ENCODE peak calls at places on chromosome 19, in six cellular contexts. W is heart right ventricle; Y is CD4-positive, CD25-positive, alpha-beta regulatory T cell; L is ovary; N is SK-N-SH; I is PC-9. R is an unnamed sample.

GRCh38 chr19:42132851-42133528 is 744 bp upstream of the POU2F2 start:
- DNase-seq in L (peak; percentile 56), Y (peak; percentile 78), I (no peak), N (peak; percentile 96), W (peak; percentile 32), R (peak; percentile 69)

GRCh38 chr19:43704002-43704705 is 11.7 kb upstream of the IRGC start:
- DNase-seq in I (no peak), Y (no peak), L (no peak), W (no peak), N (no peak), R (no peak)

GRCh38 chr19:56132316-56132822 is 8.7 kb upstream of the ZNF444 start:
- DNase-seq in N (no peak), L (no peak), Y (no peak), W (peak; percentile 45), I (peak; percentile 22), R (no peak)

GRCh38 chr19:4831351-4832340 is at the start of gene TICAM1:
- DNase-seq in Y (peak; percentile 84), I (peak; percentile 38), L (peak; percentile 66), W (peak; percentile 77), N (peak; percentile 88), R (peak; percentile 40)

GRCh38 chr19:8108560-8109445 is 40.6 kb downstream of the FBN3 start:
- DNase-seq in W (no peak), L (no peak), Y (no peak), N (no peak), I (no peak), R (no peak)

GRCh38 chr19:43524922-43525835 is 1.8 kb downstream of the ETHE1 start:
- DNase-seq in L (peak; percentile 57), N (no peak), I (peak; percentile 80), W (peak; percentile 25), Y (no peak), R (no peak)

GRCh38 chr19:54481326-54481930 is 8.3 kb upstream of the CDC42EP5 start:
- DNase-seq in L (peak; percentile 29), W (peak; percentile 27), Y (peak; percentile 30), I (peak; percentile 32), N (peak; percentile 65), R (peak; percentile 49)

GRCh38 chr19:47663435-47663910 is 49.7 kb upstream of the EHD2 start:
- DNase-seq in W (no peak), L (no peak), Y (no peak), I (peak; percentile 99), N (no peak), R (no peak)

GRCh38 chr19:50842130-50842529 is 8.8 kb upstream of the KLK15 start:
- DNase-seq in N (no peak), L (no peak), W (no peak), I (no peak), Y (no peak), R (no peak)

GRCh38 chr19:7506385-7507328 is 9.2 kb upstream of the ZNF358 start:
- DNase-seq in I (peak; percentile 98), N (peak; percentile 81), Y (peak; percentile 23), W (peak; percentile 60), L (no peak), R (peak; percentile 98)

GRCh38 chr19:5293607-5294089 is 47.0 kb downstream of the PTPRS start:
- DNase-seq in N (peak; percentile 94), W (no peak), I (no peak), L (peak; percentile 56), Y (no peak), R (peak; percentile 83)

GRCh38 chr19:52600639-52601024 is 30.5 kb downstream of the ZNF701 start:
- DNase-seq in Y (no peak), I (no peak), N (no peak), L (no peak), W (no peak), R (no peak)

GRCh38 chr19:16207490-16208025 is 9.8 kb downstream of the AP1M1 start:
- DNase-seq in Y (no peak), I (no peak), N (no peak), L (no peak), W (no peak), R (no peak)

GRCh38 chr19:4889034-4889825 is 13.5 kb downstream of the ARRDC5 start:
- DNase-seq in I (peak; percentile 52), N (no peak), Y (no peak), W (no peak), L (no peak), R (no peak)

DNA sequence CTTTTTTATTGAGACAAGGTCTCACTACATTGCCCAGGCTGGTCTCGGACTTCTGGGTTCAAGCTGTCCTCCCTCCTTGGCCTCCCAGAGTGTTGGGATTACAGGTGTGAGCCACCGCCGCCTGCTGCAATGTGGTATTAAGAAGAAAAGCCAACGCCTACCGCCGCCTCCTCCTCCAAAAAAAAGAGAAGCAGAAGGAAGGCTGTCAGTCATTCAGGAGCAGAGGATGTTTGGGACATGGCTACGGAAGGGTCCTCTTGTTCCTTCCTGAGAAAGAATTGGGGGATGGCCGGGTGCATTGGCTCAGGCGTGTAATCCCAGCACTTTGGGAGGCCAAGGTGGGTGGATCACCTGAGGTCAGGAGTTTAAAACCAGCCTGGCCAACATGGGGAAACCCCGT is 1.2 kb downstream of the PPP1R37 start:
- DNase-seq in W (no peak), N (no peak), I (no peak), L (no peak), Y (no peak), R (no peak)
- H3K4me1 ChIP-seq in W (peaks cover 66% of the 10 kb centered on the region), N (peaks cover 34% of the 10 kb centered on the region), I (peaks cover 25% of the 10 kb centered on the region), L (peaks cover 36% of the 10 kb centered on the region), Y (peaks cover 30% of the 10 kb centered on the region), R (peaks cover 16% of the 10 kb centered on the region)

DNA sequence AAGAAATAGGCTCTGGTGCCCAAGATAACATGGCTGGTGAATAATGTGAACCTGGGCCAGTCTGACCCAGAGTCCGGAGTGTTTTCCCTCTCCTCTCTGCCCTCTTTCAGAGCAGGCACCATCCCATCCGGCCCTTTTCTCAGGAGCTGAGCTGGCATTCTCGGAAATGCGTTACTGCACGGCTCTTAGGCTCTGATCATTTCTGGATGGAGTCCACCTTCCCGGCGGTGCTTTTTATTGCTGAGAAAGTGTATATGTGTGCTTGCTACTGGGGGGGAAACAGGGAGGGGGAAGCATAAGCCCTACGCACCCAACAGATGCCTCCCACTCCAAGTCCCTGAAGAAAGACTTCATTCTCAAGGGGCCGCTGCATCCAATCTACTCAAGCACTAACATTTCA is 6.6 kb downstream of the CACNA1A start:
- DNase-seq in N (no peak), I (no peak), L (no peak), W (no peak), Y (no peak), R (no peak)
- H3K27me3 ChIP-seq in N (peaks cover 66% of the 10 kb centered on the region), I (peaks cover 73% of the 10 kb centered on the region), L (no peaks in the 10 kb centered on the region), W (peaks cover 51% of the 10 kb centered on the region), Y (no peaks in the 10 kb centered on the region), R (peaks cover 34% of the 10 kb centered on the region)

GRCh38 chr19:1286859-1287621 is 1.4 kb downstream of the EFNA2 start:
- DNase-seq in Y (no peak), L (no peak), W (no peak), N (peak; percentile 90), I (no peak), R (no peak)
- H3K4me1 ChIP-seq in Y (peaks cover 5% of the 10 kb centered on the region), L (no peaks in the 10 kb centered on the region), W (peaks cover 14% of the 10 kb centered on the region), N (peaks cover 8% of the 10 kb centered on the region), I (no peaks in the 10 kb centered on the region), R (no peaks in the 10 kb centered on the region)

GRCh38 chr19:10290876-10291553 is 1.3 kb downstream of the ICAM5 start:
- DNase-seq in W (no peak), N (peak; percentile 70), L (peak; percentile 51), I (no peak), Y (peak; percentile 53), R (no peak)
- H3K27me3 ChIP-seq in W (peaks cover 90% of the 10 kb centered on the region), N (no peaks in the 10 kb centered on the region), L (peaks cover 6% of the 10 kb centered on the region), I (no peaks in the 10 kb centered on the region), Y (peaks cover 8% of the 10 kb centered on the region), R (peaks cover 86% of the 10 kb centered on the region)

DNA sequence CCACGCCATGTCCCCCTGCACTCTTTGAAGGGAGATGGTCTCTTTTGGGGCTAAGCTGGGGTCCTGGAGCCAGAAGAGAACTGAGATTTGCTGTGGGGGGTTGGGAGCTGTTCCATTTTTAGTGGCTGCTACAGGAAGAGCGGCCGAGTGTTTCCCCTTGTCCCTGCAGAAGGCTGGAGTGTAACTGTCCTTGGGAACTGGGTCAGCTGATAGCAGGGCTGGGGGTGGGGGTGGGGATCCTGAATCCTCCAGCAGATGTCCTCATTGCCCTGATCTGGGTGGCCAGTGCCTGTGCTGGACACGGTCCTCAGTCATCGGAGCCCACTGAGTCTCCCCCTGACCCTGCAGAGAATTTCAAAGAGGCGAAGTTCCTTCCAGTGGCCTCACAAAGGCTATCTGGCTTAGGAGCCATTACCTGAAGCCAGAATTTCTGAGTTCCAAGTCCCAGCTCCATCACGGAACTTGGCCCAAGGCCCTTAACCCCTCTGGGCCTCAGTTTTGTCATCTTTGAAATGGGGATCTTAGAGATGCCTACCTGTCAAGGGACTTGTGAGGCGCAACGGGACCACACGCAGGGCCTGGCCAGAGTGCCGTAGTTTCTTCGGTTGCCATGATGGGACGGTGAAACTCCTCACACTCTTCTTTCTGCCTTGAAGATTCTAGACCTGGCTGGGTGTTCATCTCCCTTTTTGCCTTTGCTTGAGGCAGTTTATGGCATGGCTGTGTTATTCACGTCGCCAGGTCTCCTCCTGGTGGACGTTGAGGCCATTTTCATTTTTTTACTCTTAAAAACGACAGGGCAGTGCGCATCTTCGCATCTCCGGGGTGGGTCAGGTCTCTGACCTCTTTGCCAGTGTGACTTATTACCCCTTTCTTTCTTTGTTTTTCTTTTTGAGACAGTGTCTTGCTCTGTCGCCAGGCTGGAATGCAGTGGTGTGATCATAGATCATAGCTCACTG is 51.9 kb downstream of the DNM2 start:
- DNase-seq in L (peak; percentile 64), W (peak; percentile 85), I (no peak), Y (no peak), N (peak; percentile 80), R (peak; percentile 51)
- H3K4me1 ChIP-seq in L (peaks cover 15% of the 10 kb centered on the region), W (peaks cover 57% of the 10 kb centered on the region), I (peaks cover 22% of the 10 kb centered on the region), Y (peaks cover 3% of the 10 kb centered on the region), N (peaks cover 30% of the 10 kb centered on the region), R (no peaks in the 10 kb centered on the region)

DNA sequence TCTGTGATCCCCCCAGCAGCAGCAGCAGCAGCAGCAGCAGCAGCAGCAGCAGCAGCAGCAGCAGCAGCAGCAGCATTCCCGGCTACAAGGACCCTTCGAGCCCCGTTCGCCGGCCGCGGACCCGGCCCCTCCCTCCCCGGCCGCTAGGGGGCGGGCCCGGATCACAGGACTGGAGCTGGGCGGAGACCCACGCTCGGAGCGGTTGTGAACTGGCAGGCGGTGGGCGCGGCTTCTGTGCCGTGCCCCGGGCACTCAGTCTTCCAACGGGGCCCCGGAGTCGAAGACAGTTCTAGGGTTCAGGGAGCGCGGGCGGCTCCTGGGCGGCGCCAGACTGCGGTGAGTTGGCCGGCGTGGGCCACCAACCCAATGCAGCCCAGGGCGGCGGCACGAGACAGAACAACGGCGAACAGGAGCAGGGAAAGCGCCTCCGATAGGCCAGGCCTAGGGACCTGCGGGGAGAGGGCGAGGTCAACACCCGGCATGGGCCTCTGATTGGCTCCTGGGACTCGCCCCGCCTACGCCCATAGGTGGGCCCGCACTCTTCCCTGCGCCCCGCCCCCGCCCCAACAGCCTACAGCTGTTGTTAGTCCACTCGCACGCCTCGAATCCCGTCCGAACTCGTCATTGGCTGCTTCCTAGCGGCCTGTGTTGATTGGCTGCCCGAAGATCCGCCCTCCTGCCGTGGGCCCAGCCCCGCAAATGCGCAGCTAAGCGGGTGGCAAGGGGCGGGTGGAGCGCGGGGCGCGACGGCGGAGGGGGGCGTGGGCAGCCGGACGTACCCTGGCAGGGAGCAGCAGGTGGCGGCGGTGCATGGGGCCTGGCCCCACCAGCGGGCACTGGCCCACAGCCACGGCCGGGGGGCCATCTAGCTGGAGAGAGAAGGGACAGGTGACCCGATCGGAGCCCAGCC is 1.4 kb upstream of the SIX5 start:
- DNase-seq in Y (peak; percentile 87), L (peak; percentile 97), I (peak; percentile 79), N (peak; percentile 96), W (peak; percentile 96), R (peak; percentile 99)
- H3K27me3 ChIP-seq in Y (no peaks in the 10 kb centered on the region), L (no peaks in the 10 kb centered on the region), I (no peaks in the 10 kb centered on the region), N (no peaks in the 10 kb centered on the region), W (no peaks in the 10 kb centered on the region), R (peaks cover 22% of the 10 kb centered on the region)

GRCh38 chr19:20243629-20244028 is 76.6 kb downstream of the ZNF486 start:
- DNase-seq in N (no peak), I (no peak), W (no peak), Y (no peak), L (no peak), R (no peak)
- H3K4me1 ChIP-seq in N (peaks cover 13% of the 10 kb centered on the region), I (no peaks in the 10 kb centered on the region), W (peaks cover 11% of the 10 kb centered on the region), Y (no peaks in the 10 kb centered on the region), L (no peaks in the 10 kb centered on the region), R (no peaks in the 10 kb centered on the region)